ENCODE peak calls at places on chromosome 21, in nine cellular contexts. Q is transverse colon, S is suprapubic skin, L is esophagus muscularis mucosa, F is upper lobe of left lung, N is stomach, V is A549, I is tibial nerve, W is HepG2. T is an unnamed sample.

GRCh38 chr21:31180256-31181088 is 142.2 kb upstream of the KRTAP19-8 start:
- DNase-seq in Q (no peak), S (no peak), L (no peak), F (no peak), N (no peak), V (peak), I (no peak), W (peak), T (no peak)

GRCh38 chr21:36791695-36792451 is 93.0 kb downstream of the SIM2 start:
- DNase-seq in Q (no peak), S (no peak), L (no peak), F (no peak), N (no peak), V (no peak), I (no peak), W (no peak), T (no peak)

GRCh38 chr21:38664315-38664714 is 141.4 kb upstream of the ETS2 start:
- DNase-seq in Q (no peak), S (no peak), L (no peak), F (no peak), N (no peak), V (no peak), I (no peak), W (no peak), T (no peak)

GRCh38 chr21:21146587-21147373 is 148.6 kb downstream of the NCAM2 start:
- DNase-seq in Q (no peak), S (no peak), L (no peak), F (no peak), N (no peak), V (no peak), I (no peak), W (no peak), T (no peak)

GRCh38 chr21:42833439-42833815 is 45.9 kb downstream of the WDR4 start:
- DNase-seq in Q (peak), S (no peak), L (no peak), F (no peak), N (peak), V (peak), I (no peak), W (peak), T (no peak)

GRCh38 chr21:35896060-35896459 is 164.3 kb downstream of the SETD4 start:
- DNase-seq in Q (no peak), S (no peak), L (no peak), F (no peak), N (no peak), V (no peak), I (no peak), W (no peak), T (no peak)

GRCh38 chr21:38852708-38853107 is 47.0 kb downstream of the ETS2 start:
- DNase-seq in Q (no peak), S (no peak), L (peak), F (no peak), N (no peak), V (no peak), I (no peak), W (no peak), T (no peak)

GRCh38 chr21:42631142-42631541 is 22.3 kb upstream of the PDE9A start:
- DNase-seq in Q (peak), S (no peak), L (no peak), F (no peak), N (no peak), V (no peak), I (no peak), W (no peak), T (no peak)

GRCh38 chr21:37828515-37828914 is 87.7 kb downstream of the KCNJ6 start:
- DNase-seq in Q (no peak), S (no peak), L (no peak), F (no peak), N (no peak), V (no peak), I (no peak), W (no peak), T (no peak)

GRCh38 chr21:31766895-31767294 is 35.0 kb upstream of the SCAF4 start:
- DNase-seq in Q (no peak), S (no peak), L (no peak), F (no peak), N (no peak), V (no peak), I (no peak), W (no peak), T (no peak)

GRCh38 chr21:37389456-37389855 is 22.9 kb downstream of the DYRK1A start:
- DNase-seq in Q (no peak), S (no peak), L (no peak), F (no peak), N (no peak), V (no peak), I (no peak), W (no peak), T (no peak)

GRCh38 chr21:35333831-35334593 is 284.9 kb upstream of the RUNX1 start:
- DNase-seq in Q (no peak), S (no peak), L (peak), F (peak), N (no peak), V (no peak), I (no peak), W (no peak), T (no peak)

GRCh38 chr21:42527489-42528158 is 14.0 kb downstream of the SLC37A1 start:
- DNase-seq in Q (no peak), S (peak), L (no peak), F (no peak), N (no peak), V (no peak), I (no peak), W (no peak), T (no peak)

GRCh38 chr21:42350271-42350885 is 416 bp downstream of the TFF2 start:
- DNase-seq in Q (no peak), S (no peak), L (no peak), F (no peak), N (no peak), V (no peak), I (no peak), W (no peak), T (no peak)

GRCh38 chr21:35942211-35943144 is 117.8 kb downstream of the SETD4 start:
- DNase-seq in Q (no peak), S (no peak), L (no peak), F (no peak), N (no peak), V (no peak), I (no peak), W (no peak), T (no peak)

GRCh38 chr21:31447477-31447876 is 103.4 kb upstream of the TIAM1 start:
- DNase-seq in Q (no peak), S (no peak), L (no peak), F (no peak), N (no peak), V (no peak), I (no peak), W (no peak), T (no peak)

GRCh38 chr21:40215941-40216340 is 348.7 kb downstream of the PCP4 start:
- DNase-seq in Q (no peak), S (no peak), L (no peak), F (no peak), N (no peak), V (no peak), I (no peak), W (no peak), T (no peak)

GRCh38 chr21:42775123-42775522 is 104.2 kb downstream of the WDR4 start:
- DNase-seq in Q (no peak), S (no peak), L (no peak), F (no peak), N (no peak), V (no peak), I (no peak), W (no peak), T (no peak)

GRCh38 chr21:36909901-36910561 is 56.4 kb downstream of the HLCS start:
- DNase-seq in Q (no peak), S (no peak), L (no peak), F (no peak), N (no peak), V (peak), I (no peak), W (peak), T (no peak)

GRCh38 chr21:39114871-39115658 is 68.2 kb downstream of the PSMG1 start:
- DNase-seq in Q (no peak), S (no peak), L (no peak), F (no peak), N (no peak), V (no peak), I (no peak), W (peak), T (no peak)

GRCh38 chr21:40683349-40683748 is 163.6 kb downstream of the DSCAM start:
- DNase-seq in Q (no peak), S (no peak), L (no peak), F (no peak), N (no peak), V (no peak), I (no peak), W (no peak), T (no peak)

GRCh38 chr21:32712043-32712442 is 15.8 kb downstream of the SYNJ1 start:
- DNase-seq in Q (peak), S (no peak), L (no peak), F (no peak), N (no peak), V (no peak), I (no peak), W (no peak), T (no peak)

GRCh38 chr21:44304846-44305245 is 5.0 kb downstream of the PFKL start:
- DNase-seq in Q (peak), S (no peak), L (no peak), F (no peak), N (peak), V (peak), I (no peak), W (peak), T (peak)
- TF ChIP-seq EP300 in Q (no peak), S (no peak), L (no peak), F (no peak), N (no peak), V (no peak), I (no peak), W (no peak), T (no peak)

GRCh38 chr21:15063821-15064575 is 802 bp downstream of the NRIP1 start:
- DNase-seq in Q (peak), S (peak), L (no peak), F (peak), N (peak), V (peak), I (peak), W (no peak), T (peak)

GRCh38 chr21:15061747-15062146 is 3.1 kb downstream of the NRIP1 start:
- DNase-seq in Q (no peak), S (no peak), L (no peak), F (no peak), N (no peak), V (no peak), I (no peak), W (no peak), T (no peak)

GRCh38 chr21:15062566-15062965 is 2.2 kb downstream of the NRIP1 start:
- DNase-seq in Q (no peak), S (no peak), L (no peak), F (no peak), N (no peak), V (no peak), I (no peak), W (no peak), T (no peak)

GRCh38 chr21:15064576-15065380 is at the start of gene NRIP1:
- DNase-seq in Q (peak), S (peak), L (peak), F (peak), N (peak), V (peak), I (peak), W (peak), T (peak)

DNA sequence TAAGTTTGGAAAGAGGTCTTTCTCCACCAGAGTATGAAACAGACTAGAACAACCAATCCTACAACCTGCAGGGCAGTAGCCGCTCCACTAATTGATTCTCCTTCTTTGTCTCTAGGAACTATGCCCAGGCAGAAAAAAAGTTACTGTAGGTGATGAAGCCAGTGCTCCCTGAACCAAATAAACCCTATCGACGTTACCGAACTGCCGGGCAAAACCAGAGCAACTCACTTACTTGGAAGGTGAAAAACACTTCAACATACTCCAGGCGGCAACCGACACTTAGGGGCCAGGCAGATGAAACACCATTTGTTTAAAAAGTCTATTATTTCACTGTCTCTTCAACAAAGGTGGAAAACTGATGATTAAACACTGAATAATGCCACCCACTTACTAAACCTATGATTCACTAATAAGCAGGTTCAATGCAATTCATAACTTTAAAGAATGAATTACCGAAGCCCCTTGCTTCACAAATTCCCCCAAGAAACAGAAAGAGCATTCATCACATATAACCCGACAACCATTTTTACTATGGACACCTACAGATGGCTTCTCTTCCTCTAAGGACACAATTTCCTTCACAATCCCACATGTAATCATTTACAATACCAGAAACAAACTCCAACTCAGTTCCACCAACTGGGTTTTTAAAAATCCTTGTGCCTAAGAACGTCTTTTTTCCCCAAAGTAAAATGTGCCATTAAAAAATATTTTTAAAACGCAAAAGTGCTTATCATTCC is 1.5 kb downstream of the NRIP1 start:
- DNase-seq in Q (no peak), S (no peak), L (no peak), F (peak), N (no peak), V (no peak), I (no peak), W (peak), T (no peak)
- TF ChIP-seq EP300 in Q (no peak), S (no peak), L (no peak), F (no peak), N (no peak), V (no peak), I (no peak), W (no peak), T (no peak)

GRCh38 chr21:34022557-34023335 is 50.6 kb upstream of the MRPS6 start:
- DNase-seq in Q (no peak), S (no peak), L (no peak), F (peak), N (no peak), V (no peak), I (no peak), W (no peak), T (no peak)
- TF ChIP-seq EP300 in Q (no peak), S (no peak), L (no peak), F (no peak), N (no peak), V (no peak), I (peak), W (no peak), T (no peak)

GRCh38 chr21:45788635-45789506 is 145.3 kb downstream of the PCBP3 start:
- DNase-seq in Q (no peak), S (no peak), L (no peak), F (no peak), N (no peak), V (no peak), I (no peak), W (no peak), T (no peak)

GRCh38 chr21:45792682-45793383 is 149.3 kb downstream of the PCBP3 start:
- DNase-seq in Q (no peak), S (no peak), L (peak), F (no peak), N (no peak), V (no peak), I (no peak), W (no peak), T (no peak)

GRCh38 chr21:45791562-45792418 is 148.3 kb downstream of the PCBP3 start:
- DNase-seq in Q (no peak), S (no peak), L (peak), F (no peak), N (no peak), V (no peak), I (no peak), W (no peak), T (no peak)

GRCh38 chr21:45788198-45788597 is 144.7 kb downstream of the PCBP3 start:
- DNase-seq in Q (no peak), S (peak), L (peak), F (no peak), N (no peak), V (no peak), I (no peak), W (no peak), T (no peak)

DNA sequence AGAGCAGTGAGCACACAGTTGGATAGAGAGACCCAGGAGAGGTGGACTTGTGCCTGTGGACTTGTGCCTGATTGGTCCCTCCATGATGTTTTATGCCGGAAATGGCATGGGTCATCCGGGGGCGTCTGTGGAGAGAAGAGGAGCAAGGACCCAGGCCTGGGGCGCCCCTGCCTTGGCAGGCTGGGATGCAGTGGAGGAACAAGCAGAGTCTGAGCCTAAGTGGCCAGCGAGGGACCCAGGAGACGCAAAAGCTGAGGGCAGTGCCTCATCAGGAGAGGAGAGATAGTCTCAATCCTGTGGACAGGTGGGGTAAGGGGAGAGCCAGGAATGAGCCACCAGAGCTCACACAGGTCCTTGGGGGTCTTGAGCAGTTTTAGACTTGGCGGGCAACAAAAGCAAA is 146.9 kb downstream of the PCBP3 start:
- DNase-seq in Q (no peak), S (no peak), L (peak), F (no peak), N (no peak), V (no peak), I (no peak), W (no peak), T (no peak)
- TF ChIP-seq EP300 in Q (no peak), S (no peak), L (no peak), F (no peak), N (no peak), V (no peak), I (no peak), W (no peak), T (no peak)

GRCh38 chr21:25790122-25790951 is 55.6 kb downstream of the GABPA start:
- DNase-seq in Q (no peak), S (no peak), L (no peak), F (no peak), N (no peak), V (peak), I (no peak), W (peak), T (no peak)
- TF ChIP-seq EP300 in Q (no peak), S (no peak), L (no peak), F (no peak), N (no peak), V (no peak), I (no peak), W (no peak), T (no peak)

T was measured in ovary.